ENCODE peak calls at places on chromosomes 6 and 20, in six cellular contexts. R is HCT116, F is MM.1S, A is astrocyte, P is psoas muscle, I is lung. D is an unnamed sample.

GRCh38 chr20:51528263-51529026 is 14.1 kb downstream of the NFATC2 start:
- DNase-seq in R (no peak), F (no peak), A (no peak), P (no peak), I (no peak), D (peak; percentile 45)

GRCh38 chr20:23159256-23159922 is 73.3 kb upstream of the CD93 start:
- DNase-seq in R (no peak), F (no peak), A (no peak), P (no peak), I (no peak), D (no peak)

GRCh38 chr6:127343753-127344659 is 597 bp upstream of the ECHDC1 start:
- DNase-seq in R (no peak), F (peak; percentile 37), A (peak; percentile 54), P (no peak), I (no peak), D (no peak)

GRCh38 chr6:148289153-148289552 is 53.5 kb upstream of the SASH1 start:
- DNase-seq in R (no peak), F (no peak), A (no peak), P (no peak), I (no peak), D (no peak)

GRCh38 chr20:24379116-24379927 is 90.1 kb upstream of the SYNDIG1 start:
- DNase-seq in R (no peak), F (no peak), A (peak; percentile 71), P (peak; percentile 69), I (peak; percentile 28), D (no peak)

GRCh38 chr20:23132930-23133559 is 46.9 kb upstream of the CD93 start:
- DNase-seq in R (no peak), F (no peak), A (no peak), P (no peak), I (no peak), D (no peak)

GRCh38 chr6:100833972-100834574 is 47.1 kb downstream of the ASCC3 start:
- DNase-seq in R (no peak), F (no peak), A (no peak), P (no peak), I (no peak), D (no peak)

GRCh38 chr20:51326241-51326819 is 216.2 kb downstream of the NFATC2 start:
- DNase-seq in R (peak; percentile 54), F (peak; percentile 51), A (peak; percentile 37), P (no peak), I (no peak), D (no peak)

GRCh38 chr20:57666834-57667157 is 43.0 kb downstream of the PMEPA1 start:
- DNase-seq in R (no peak), F (no peak), A (no peak), P (peak; percentile 1), I (no peak), D (no peak)

GRCh38 chr6:44620922-44621321 is 233.4 kb downstream of the CDC5L start:
- DNase-seq in R (no peak), F (no peak), A (no peak), P (no peak), I (no peak), D (no peak)

GRCh38 chr20:44738779-44739477 is 6.7 kb upstream of the KCNK15 start:
- DNase-seq in R (peak; percentile 89), F (peak; percentile 77), A (peak; percentile 56), P (no peak), I (peak; percentile 79), D (peak; percentile 39)

GRCh38 chr6:52877168-52877567 is 32.3 kb downstream of the GSTA3 start:
- DNase-seq in R (peak; percentile 29), F (peak; percentile 81), A (peak; percentile 97), P (no peak), I (no peak), D (no peak)

GRCh38 chr20:17654649-17655285 is 27.3 kb downstream of the RRBP1 start:
- DNase-seq in R (no peak), F (no peak), A (no peak), P (peak; percentile 63), I (no peak), D (no peak)

GRCh38 chr6:148523051-148523450 is 180.4 kb downstream of the SASH1 start:
- DNase-seq in R (no peak), F (no peak), A (peak; percentile 87), P (no peak), I (no peak), D (no peak)

GRCh38 chr6:136523196-136523595 is 27.0 kb downstream of the MAP7 start:
- DNase-seq in R (no peak), F (no peak), A (no peak), P (no peak), I (no peak), D (no peak)

GRCh38 chr20:9838378-9839295 is at the start of gene PAK5:
- DNase-seq in R (peak; percentile 1), F (peak; percentile 84), A (peak; percentile 53), P (peak; percentile 16), I (peak; percentile 68), D (no peak)

GRCh38 chr20:9838035-9838377 is 870 bp downstream of the PAK5 start:
- DNase-seq in R (no peak), F (no peak), A (no peak), P (no peak), I (no peak), D (no peak)

GRCh38 chr20:9839626-9840025 is 750 bp upstream of the PAK5 start:
- DNase-seq in R (no peak), F (no peak), A (no peak), P (no peak), I (no peak), D (no peak)

GRCh38 chr20:9835302-9835701 is 3.6 kb downstream of the PAK5 start:
- DNase-seq in R (no peak), F (no peak), A (no peak), P (no peak), I (no peak), D (no peak)

GRCh38 chr20:9837634-9838033 is 1.2 kb downstream of the PAK5 start:
- DNase-seq in R (no peak), F (no peak), A (no peak), P (no peak), I (no peak), D (no peak)
- H3K4me3 ChIP-seq in R (no peak overlapping the region), F (no peak overlapping the region), A (no peak overlapping the region), P (no peak overlapping the region), I (no peak overlapping the region), D (no peak overlapping the region)

GRCh38 chr6:13814938-13815575 is 700 bp upstream of the MCUR1 start:
- DNase-seq in R (no peak), F (peak; percentile 57), A (no peak), P (no peak), I (no peak), D (no peak)

GRCh38 chr6:13814176-13814937 is at the start of gene MCUR1:
- DNase-seq in R (peak; percentile 56), F (peak; percentile 95), A (peak; percentile 77), P (peak; percentile 92), I (peak; percentile 82), D (peak; percentile 81)

GRCh38 chr6:13813621-13814175 is 659 bp downstream of the MCUR1 start:
- DNase-seq in R (peak; percentile 37), F (no peak), A (peak; percentile 64), P (peak; percentile 71), I (peak; percentile 75), D (no peak)

GRCh38 chr6:13813011-13813410 is 1.3 kb downstream of the MCUR1 start:
- DNase-seq in R (no peak), F (no peak), A (no peak), P (no peak), I (no peak), D (no peak)

DNA sequence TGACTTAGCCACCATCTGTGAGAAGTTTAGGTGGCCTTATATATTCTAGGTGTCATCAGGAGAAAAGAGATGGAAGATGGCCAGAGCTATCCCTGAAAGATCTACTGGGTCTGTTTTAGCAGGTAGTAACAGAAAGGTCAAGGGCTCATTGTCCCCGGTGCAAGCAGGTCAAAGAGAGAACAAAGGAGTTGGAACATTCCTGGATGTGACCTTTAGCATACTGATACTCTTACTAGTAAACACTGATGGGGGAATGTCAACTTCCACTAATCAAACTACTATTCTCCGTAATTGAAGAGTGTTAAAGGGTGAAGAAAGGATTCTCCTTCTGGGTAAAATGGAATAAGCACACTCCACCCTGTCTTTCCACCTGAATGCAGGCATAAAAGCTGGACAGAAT is 4.0 kb upstream of the MCUR1 start:
- DNase-seq in R (no peak), F (no peak), A (no peak), P (no peak), I (no peak), D (no peak)
- H3K27ac ChIP-seq in R (no peak overlapping the region), F (no peak overlapping the region), A (no peak overlapping the region), P (no peak overlapping the region), I (no peak overlapping the region), D (no peak overlapping the region)

GRCh38 chr6:122696079-122696478 is 83.4 kb upstream of the FABP7 start:
- DNase-seq in R (peak; percentile 77), F (no peak), A (peak; percentile 97), P (no peak), I (no peak), D (no peak)
- H3K4me1 ChIP-seq in R (peaks cover 23% of the 10 kb centered on the region), F (no peaks in the 10 kb centered on the region), A (peaks cover 20% of the 10 kb centered on the region), P (no peaks in the 10 kb centered on the region), I (no peaks in the 10 kb centered on the region), D (no peaks in the 10 kb centered on the region)

DNA sequence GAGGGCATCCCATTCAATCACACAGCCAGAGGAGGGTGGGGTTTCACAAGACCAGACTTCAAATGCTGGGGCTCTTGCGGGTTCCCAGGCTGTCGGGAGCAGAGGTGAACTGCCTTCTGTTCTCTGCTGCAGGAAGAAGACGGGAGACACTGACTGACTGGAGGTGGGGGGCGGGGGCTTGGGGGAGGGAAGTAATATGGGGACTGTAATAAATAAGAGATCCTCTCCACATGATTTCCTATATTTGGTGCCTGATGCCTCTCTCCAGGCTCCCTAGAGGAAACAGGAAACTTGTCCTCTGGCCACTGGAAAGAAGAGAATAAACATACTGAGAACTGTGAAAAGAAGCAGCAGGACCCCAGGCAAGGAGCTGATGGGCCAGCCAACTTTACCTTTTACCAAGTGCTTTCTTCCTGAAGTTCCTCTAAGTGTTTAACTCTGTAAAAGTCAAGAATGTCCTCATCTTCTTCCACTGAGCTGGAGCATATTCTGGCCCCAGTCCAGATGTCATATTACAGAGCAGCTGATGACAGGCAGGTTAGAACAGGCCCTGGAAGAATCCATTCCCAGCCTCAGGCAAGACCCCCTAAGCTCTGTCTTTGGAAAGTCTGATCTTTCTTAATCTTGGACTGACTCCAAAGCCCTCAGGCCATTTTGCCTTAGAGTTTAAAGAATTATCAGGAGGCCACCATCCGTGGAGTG is 33.2 kb upstream of the ADGRF5 start:
- DNase-seq in R (no peak), F (no peak), A (no peak), P (no peak), I (peak; percentile 54), D (no peak)
- H3K4me3 ChIP-seq in R (no peak overlapping the region), F (no peak overlapping the region), A (no peak overlapping the region), P (peak overlapping the region; percentile 51), I (peak overlapping the region; percentile 46), D (no peak overlapping the region)

GRCh38 chr6:90545450-90545849 is 41.4 kb downstream of the MAP3K7 start:
- DNase-seq in R (no peak), F (no peak), A (no peak), P (no peak), I (no peak), D (no peak)
- H3K27ac ChIP-seq in R (no peak overlapping the region), F (no peak overlapping the region), A (no peak overlapping the region), P (no peak overlapping the region), I (no peak overlapping the region), D (no peak overlapping the region)

DNA sequence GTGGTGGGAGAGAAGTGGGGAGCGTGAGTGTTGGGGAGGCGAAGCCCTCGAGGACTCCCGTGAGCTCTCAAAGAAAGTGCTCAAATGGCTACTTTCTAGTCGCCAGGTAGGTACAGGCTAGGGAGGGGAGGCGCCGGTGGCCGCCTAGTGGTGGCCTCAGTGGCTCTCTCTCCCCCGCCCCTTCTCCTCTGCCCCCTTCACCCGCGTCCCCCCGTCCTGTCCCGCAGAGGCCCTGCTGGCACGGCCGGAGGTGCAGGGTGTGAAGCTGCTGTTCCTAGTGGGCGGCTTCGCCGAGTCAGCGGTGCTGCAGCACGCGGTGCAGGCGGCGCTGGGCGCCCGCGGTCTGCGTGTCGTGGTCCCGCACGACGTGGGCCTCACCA is 16.3 kb downstream of the ADISSP start:
- DNase-seq in R (no peak), F (no peak), A (no peak), P (no peak), I (no peak), D (no peak)
- H3K4me1 ChIP-seq in R (no peaks in the 10 kb centered on the region), F (no peaks in the 10 kb centered on the region), A (peaks cover 5% of the 10 kb centered on the region), P (no peaks in the 10 kb centered on the region), I (no peaks in the 10 kb centered on the region), D (no peaks in the 10 kb centered on the region)